ENCODE peak calls at places on chromosome 18, in seven cellular contexts. L is neural crest cell, R is endothelial cell, P is astrocyte of the cerebellum, D is GM12865, G is heart left ventricle, K is Calu3. J is an unnamed sample.
A peak's percentile ranks its signal among the peaks of the same experiment; 100 is the strongest.

GRCh38 chr18:671405-671804 is 14.0 kb downstream of the TYMS start:
- DNase-seq in K (no peak), D (no peak), G (no peak), R (no peak), L (no peak), P (no peak), J (no peak)

GRCh38 chr18:6971823-6972478 is 145.6 kb downstream of the LAMA1 start:
- DNase-seq in R (no peak), G (no peak), P (no peak), L (no peak), D (no peak), K (no peak), J (no peak)

GRCh38 chr18:22165049-22165602 is 4.3 kb upstream of the GATA6 start:
- DNase-seq in D (no peak), R (peak; percentile 35), G (no peak), P (no peak), K (peak; percentile 25), L (no peak), J (no peak)

GRCh38 chr18:21678897-21679296 is 25.7 kb downstream of the ABHD3 start:
- DNase-seq in P (no peak), G (no peak), R (no peak), D (no peak), K (no peak), L (no peak), J (no peak)

GRCh38 chr18:68147728-68148127 is 567.2 kb downstream of the TMX3 start:
- DNase-seq in G (no peak), D (no peak), K (no peak), P (no peak), L (no peak), R (no peak), J (no peak)

GRCh38 chr18:43757273-43757672 is 480.0 kb upstream of the SYT4 start:
- DNase-seq in D (no peak), L (no peak), R (no peak), P (no peak), G (no peak), K (no peak), J (no peak)

GRCh38 chr18:22563098-22563707 is 145.5 kb upstream of the CTAGE1 start:
- DNase-seq in D (peak; percentile 64), G (peak; percentile 64), L (no peak), K (peak; percentile 65), P (peak; percentile 84), R (peak; percentile 35), J (peak; percentile 49)

GRCh38 chr18:30406728-30407127 is 635.8 kb downstream of the DSC3 start:
- DNase-seq in L (no peak), G (no peak), R (no peak), K (no peak), P (no peak), D (no peak), J (no peak)

GRCh38 chr18:59145055-59145454 is 5.4 kb downstream of the SEC11C start:
- DNase-seq in L (no peak), P (no peak), D (no peak), R (no peak), G (no peak), K (no peak), J (no peak)

GRCh38 chr18:22021701-22022100 is 147.7 kb upstream of the GATA6 start:
- DNase-seq in K (no peak), D (no peak), P (no peak), G (no peak), L (no peak), R (no peak), J (no peak)

GRCh38 chr18:55430026-55430425 is 158.0 kb downstream of the TCF4 start:
- DNase-seq in G (no peak), R (no peak), P (no peak), L (no peak), K (no peak), D (no peak), J (no peak)

GRCh38 chr18:29969876-29970275 is 1072.7 kb downstream of the DSC3 start:
- DNase-seq in D (no peak), P (no peak), R (no peak), L (no peak), G (no peak), K (no peak), J (no peak)

GRCh38 chr18:1050012-1050657 is 145.5 kb downstream of the ADCYAP1 start:
- DNase-seq in P (no peak), D (no peak), G (no peak), K (no peak), R (no peak), L (no peak), J (no peak)

GRCh38 chr18:27483266-27483665 is 298.2 kb upstream of the CHST9 start:
- DNase-seq in R (no peak), G (no peak), D (no peak), L (no peak), K (no peak), P (no peak), J (no peak)

GRCh38 chr18:68843467-68844089 is 45.7 kb downstream of the CCDC102B start:
- DNase-seq in L (no peak), G (no peak), K (no peak), D (no peak), P (no peak), R (no peak), J (no peak)

GRCh38 chr18:49597152-49597551 is 35.3 kb downstream of the LIPG start:
- DNase-seq in G (no peak), D (no peak), R (no peak), P (no peak), K (no peak), L (no peak), J (no peak)

GRCh38 chr18:54551590-54551989 is 39.5 kb upstream of the DYNAP start:
- DNase-seq in P (no peak), K (no peak), R (no peak), G (no peak), L (no peak), D (no peak), J (no peak)

DNA sequence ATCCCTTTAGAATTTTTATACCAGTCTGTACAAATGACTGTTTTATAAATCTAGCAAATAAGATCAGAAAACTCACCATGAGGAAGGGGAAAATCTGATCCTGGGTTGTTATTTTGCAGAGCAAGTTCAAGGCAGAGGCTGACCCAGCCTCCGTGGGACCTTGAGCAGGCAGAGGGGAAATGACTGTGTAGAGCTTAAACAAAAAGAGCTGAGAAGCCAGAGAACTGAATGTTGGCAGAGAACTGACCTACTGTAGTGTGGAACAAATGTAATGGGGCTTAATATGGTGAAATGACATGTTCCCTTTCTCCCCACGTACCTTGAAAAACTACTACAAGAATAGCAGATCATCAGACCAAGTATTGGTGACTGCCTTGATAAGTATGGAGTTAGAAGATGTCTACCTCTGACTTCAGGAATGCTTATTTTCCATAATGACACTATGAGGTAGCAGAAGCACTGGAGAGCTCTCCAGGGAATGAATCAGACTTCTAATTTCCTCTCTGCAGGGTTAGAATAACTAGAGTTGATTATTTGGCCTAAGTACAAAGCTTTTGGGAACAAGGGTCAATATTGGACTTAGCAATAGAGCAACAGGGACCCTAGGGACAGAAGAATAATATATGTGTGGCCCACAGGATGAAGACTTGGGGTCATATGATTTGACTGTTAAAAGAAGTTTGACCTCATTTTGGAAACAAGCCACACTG is 304.4 kb downstream of the CCDC178 start:
- DNase-seq in P (no peak), G (no peak), L (no peak), D (no peak), K (no peak), R (no peak), J (no peak)
- TF ChIP-seq CTCF in P (no peak), G (no peak), L (no peak), D (no peak), K (no peak), R (no peak), J (no peak)

GRCh38 chr18:76920974-76921373 is 98.6 kb downstream of the ZNF236 start:
- DNase-seq in P (no peak), G (no peak), D (no peak), L (no peak), R (no peak), K (no peak), J (no peak)

GRCh38 chr18:76927216-76927725 is 104.9 kb downstream of the ZNF236 start:
- DNase-seq in L (no peak), D (no peak), K (no peak), G (no peak), R (no peak), P (no peak), J (no peak)

GRCh38 chr18:76923485-76924085 is 101.2 kb downstream of the ZNF236 start:
- DNase-seq in R (peak; percentile 58), D (peak; percentile 22), G (no peak), K (peak; percentile 55), L (peak; percentile 41), P (no peak), J (no peak)

DNA sequence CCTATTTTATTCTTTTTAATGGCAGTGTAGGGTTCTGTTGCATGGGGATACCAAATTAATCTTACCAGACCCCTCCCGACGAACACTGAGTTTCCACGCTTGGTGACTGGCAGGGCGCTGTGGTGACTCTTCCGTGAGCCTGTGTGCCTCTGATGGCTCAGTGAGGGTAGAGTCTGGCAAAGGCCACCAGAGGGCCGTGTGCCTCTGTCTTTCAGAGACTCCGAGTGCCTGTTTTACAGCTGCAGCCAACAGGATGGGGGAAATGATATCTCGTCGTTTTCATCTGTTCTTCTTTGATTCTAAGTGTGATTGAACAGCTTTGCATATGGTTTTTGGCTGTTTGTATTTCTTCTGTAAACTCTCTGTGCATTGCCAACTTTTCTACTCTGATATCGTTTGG is 99.8 kb downstream of the ZNF236 start:
- DNase-seq in R (peak; percentile 50), P (peak; percentile 11), K (peak; percentile 9), G (peak; percentile 32), L (peak; percentile 40), D (peak; percentile 75), J (peak; percentile 80)
- TF ChIP-seq CTCF in R (peak; percentile 30), P (peak; percentile 72), K (no peak), G (peak; percentile 21), L (peak; percentile 72), D (peak; percentile 69), J (peak; percentile 80)

DNA sequence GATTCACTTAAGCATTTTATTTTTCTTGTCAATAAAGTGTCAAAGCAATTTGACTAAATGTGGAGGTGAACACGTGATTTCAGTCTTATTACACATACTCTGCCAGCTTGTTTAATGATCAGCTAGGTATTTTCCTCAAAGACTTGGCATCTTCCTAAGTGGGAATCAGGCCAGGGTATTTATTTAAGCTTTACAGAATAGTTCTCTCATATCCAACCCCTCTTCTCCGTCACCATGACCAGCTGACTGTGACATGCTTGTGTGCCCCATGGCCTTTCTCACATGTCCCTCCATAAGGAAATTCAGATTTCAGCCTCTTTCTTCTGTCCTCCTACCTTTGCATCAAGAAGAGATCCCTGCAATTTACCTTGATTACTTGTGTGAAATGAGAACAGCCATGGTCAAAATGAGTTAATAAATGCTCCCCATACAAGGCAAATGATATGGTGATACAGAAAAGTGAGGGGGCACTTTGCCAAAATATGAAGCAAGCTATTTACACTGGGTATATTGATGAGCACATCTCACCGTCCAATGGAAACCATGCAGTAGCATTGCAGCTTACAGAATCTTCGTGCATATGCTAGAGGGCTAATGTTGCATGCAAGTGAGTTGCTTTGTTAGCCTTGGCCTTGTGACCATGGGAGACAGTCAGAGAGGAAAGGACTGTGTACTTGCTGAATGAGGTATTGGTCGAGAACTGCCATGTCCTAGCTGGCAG is 202.2 kb downstream of the RNF152 start:
- DNase-seq in R (no peak), D (no peak), G (no peak), L (no peak), P (no peak), K (no peak), J (no peak)
- TF ChIP-seq CTCF in R (no peak), D (no peak), G (no peak), L (no peak), P (no peak), K (no peak), J (no peak)

DNA sequence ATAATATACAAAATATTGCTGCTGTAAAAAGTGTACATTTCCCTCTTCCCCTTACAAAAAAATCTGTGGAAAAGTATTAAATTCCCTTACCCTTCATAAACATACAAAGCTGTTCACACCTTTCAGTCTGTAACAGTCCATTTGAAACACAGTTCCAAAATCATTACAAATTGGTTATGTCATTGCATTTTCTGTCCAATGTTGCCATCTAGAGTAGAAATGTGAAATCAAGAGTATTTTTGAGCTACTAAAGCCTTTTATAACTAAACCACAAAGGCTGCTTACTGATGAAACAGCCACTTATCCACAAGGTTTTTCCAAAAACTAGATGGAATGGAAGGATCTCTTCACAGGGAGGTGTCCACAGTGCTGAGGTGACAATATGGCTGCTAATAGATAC is 72.5 kb downstream of the SS18 start:
- DNase-seq in K (no peak), D (peak; percentile 11), L (no peak), G (no peak), P (no peak), R (no peak), J (no peak)
- TF ChIP-seq CTCF in K (no peak), D (no peak), L (peak; percentile 51), G (no peak), P (no peak), R (no peak), J (peak; percentile 27)